ENCODE peak calls at places on chromosomes 12 and 14, in five cellular contexts. P is brain microvascular endothelial cell; Z is transverse colon; N is CD8-positive, alpha-beta T cell; Y is fibroblast of mammary gland. O is an unnamed sample.
A peak's percentile ranks its signal among the peaks of the same experiment; 100 is the strongest.

GRCh38 chr12:48788852-48789775 is at the start of gene ADCY6:
- DNase-seq in Y (peak; percentile 60), P (peak; percentile 57), Z (peak; percentile 84), N (no peak), O (peak; percentile 72)

GRCh38 chr14:35385042-35385839 is 19.3 kb downstream of the NFKBIA start:
- DNase-seq in P (peak; percentile 95), N (no peak), Z (peak; percentile 75), Y (peak; percentile 91), O (peak; percentile 56)

GRCh38 chr14:100530270-100531072 is 56.7 kb downstream of the BEGAIN start:
- DNase-seq in Y (no peak), Z (no peak), P (no peak), N (peak; percentile 40), O (no peak)

GRCh38 chr14:74792249-74793039 is 29.3 kb downstream of the YLPM1 start:
- DNase-seq in Z (no peak), P (no peak), N (no peak), Y (peak; percentile 15), O (no peak)

GRCh38 chr14:31457665-31458659 is 656 bp upstream of the DTD2 start:
- DNase-seq in Z (no peak), Y (no peak), N (no peak), P (peak; percentile 28), O (peak; percentile 13)

GRCh38 chr12:67666605-67667004 is 18.1 kb downstream of the DYRK2 start:
- DNase-seq in N (no peak), Z (no peak), Y (no peak), P (no peak), O (no peak)

GRCh38 chr12:127555071-127555470 is 711.9 kb upstream of the TMEM132C start:
- DNase-seq in Y (no peak), Z (no peak), N (no peak), P (no peak), O (no peak)

GRCh38 chr12:18749381-18749957 is 11.6 kb downstream of the CAPZA3 start:
- DNase-seq in Y (peak; percentile 25), Z (no peak), N (no peak), P (no peak), O (no peak)

GRCh38 chr12:66735275-66735674 is 56.4 kb upstream of the GRIP1 start:
- DNase-seq in Y (no peak), Z (no peak), N (no peak), P (no peak), O (no peak)

GRCh38 chr12:104930388-104931326 is 27.4 kb downstream of the SLC41A2 start:
- DNase-seq in N (no peak), Y (peak; percentile 75), Z (no peak), P (peak; percentile 73), O (peak; percentile 77)

GRCh38 chr14:78355109-78355508 is 184.9 kb downstream of the NRXN3 start:
- DNase-seq in Y (no peak), Z (no peak), P (no peak), N (no peak), O (no peak)

GRCh38 chr14:37090026-37090425 is 82.4 kb downstream of the SLC25A21 start:
- DNase-seq in Y (no peak), N (no peak), P (no peak), Z (no peak), O (no peak)

GRCh38 chr12:5524769-5525436 is 93.0 kb downstream of the NTF3 start:
- DNase-seq in Y (no peak), P (no peak), N (no peak), Z (no peak), O (no peak)

GRCh38 chr12:124847675-124848074 is 16.0 kb downstream of the SCARB1 start:
- DNase-seq in Z (no peak), P (no peak), N (no peak), Y (peak; percentile 49), O (no peak)

GRCh38 chr14:77053046-77053841 is 24.7 kb upstream of the IRF2BPL start:
- DNase-seq in N (peak; percentile 89), Y (no peak), Z (peak; percentile 73), P (no peak), O (peak; percentile 57)

GRCh38 chr12:95922231-95922630 is 20.2 kb downstream of the CCDC38 start:
- DNase-seq in Y (peak; percentile 83), Z (no peak), P (peak; percentile 59), N (no peak), O (peak; percentile 29)

GRCh38 chr12:1013618-1014489 is 22.8 kb downstream of the ERC1 start:
- DNase-seq in P (peak; percentile 81), N (no peak), Y (peak; percentile 90), Z (no peak), O (peak; percentile 95)

GRCh38 chr14:100645200-100645985 is 58.2 kb upstream of the BEGAIN start:
- DNase-seq in Z (peak; percentile 93), Y (peak; percentile 83), N (peak; percentile 91), P (peak; percentile 79), O (peak; percentile 90)

GRCh38 chr12:111276189-111276588 is 92.7 kb downstream of the PHETA1 start:
- DNase-seq in Z (no peak), N (no peak), P (peak; percentile 3), Y (peak; percentile 46), O (peak; percentile 12)

GRCh38 chr12:32501835-32502333 is 102.5 kb downstream of the FGD4 start:
- DNase-seq in N (no peak), Y (peak; percentile 80), Z (no peak), P (peak; percentile 58), O (peak; percentile 73)

GRCh38 chr12:7369274-7369729 is 65.4 kb downstream of the ACSM4 start:
- DNase-seq in N (no peak), P (peak; percentile 62), Y (peak; percentile 20), Z (no peak), O (peak; percentile 14)

GRCh38 chr12:43893670-43894069 is 57.8 kb downstream of the TMEM117 start:
- DNase-seq in Z (no peak), N (no peak), Y (peak; percentile 79), P (peak; percentile 20), O (peak; percentile 62)

GRCh38 chr12:108046633-108047032 is 82.5 kb upstream of the WSCD2 start:
- DNase-seq in Z (no peak), N (no peak), Y (no peak), P (no peak), O (no peak)

GRCh38 chr14:89618821-89619551 is 202.0 kb upstream of the FOXN3 start:
- DNase-seq in Z (peak; percentile 76), P (peak; percentile 41), Y (peak; percentile 58), N (peak; percentile 85), O (peak; percentile 68)

GRCh38 chr12:72365151-72365550 is 93.0 kb downstream of the TRHDE start:
- DNase-seq in Z (no peak), Y (no peak), P (no peak), N (no peak), O (no peak)

GRCh38 chr12:93135286-93136239 is 206.5 kb upstream of the EEA1 start:
- DNase-seq in P (no peak), N (no peak), Z (no peak), Y (peak; percentile 57), O (no peak)

GRCh38 chr14:24279301-24280186 is 8.1 kb upstream of the RABGGTA start:
- DNase-seq in Y (peak; percentile 6), Z (no peak), N (no peak), P (no peak), O (peak; percentile 89)

GRCh38 chr14:35725934-35726333 is 83.2 kb downstream of the RALGAPA1 start:
- DNase-seq in P (no peak), N (no peak), Y (no peak), Z (no peak), O (no peak)

GRCh38 chr12:52214421-52214802 is 18.6 kb upstream of the KRT7 start:
- DNase-seq in P (no peak), N (no peak), Y (no peak), Z (no peak), O (no peak)

GRCh38 chr12:101647711-101648110 is 49.7 kb upstream of the CHPT1 start:
- DNase-seq in P (no peak), Y (no peak), Z (no peak), N (no peak), O (no peak)

GRCh38 chr12:101637936-101638335 is 43.2 kb downstream of the MYBPC1 start:
- DNase-seq in Y (no peak), P (no peak), Z (no peak), N (no peak), O (peak; percentile 1)

GRCh38 chr12:101648195-101648594 is 49.2 kb upstream of the CHPT1 start:
- DNase-seq in Z (no peak), P (no peak), Y (no peak), N (no peak), O (no peak)

DNA sequence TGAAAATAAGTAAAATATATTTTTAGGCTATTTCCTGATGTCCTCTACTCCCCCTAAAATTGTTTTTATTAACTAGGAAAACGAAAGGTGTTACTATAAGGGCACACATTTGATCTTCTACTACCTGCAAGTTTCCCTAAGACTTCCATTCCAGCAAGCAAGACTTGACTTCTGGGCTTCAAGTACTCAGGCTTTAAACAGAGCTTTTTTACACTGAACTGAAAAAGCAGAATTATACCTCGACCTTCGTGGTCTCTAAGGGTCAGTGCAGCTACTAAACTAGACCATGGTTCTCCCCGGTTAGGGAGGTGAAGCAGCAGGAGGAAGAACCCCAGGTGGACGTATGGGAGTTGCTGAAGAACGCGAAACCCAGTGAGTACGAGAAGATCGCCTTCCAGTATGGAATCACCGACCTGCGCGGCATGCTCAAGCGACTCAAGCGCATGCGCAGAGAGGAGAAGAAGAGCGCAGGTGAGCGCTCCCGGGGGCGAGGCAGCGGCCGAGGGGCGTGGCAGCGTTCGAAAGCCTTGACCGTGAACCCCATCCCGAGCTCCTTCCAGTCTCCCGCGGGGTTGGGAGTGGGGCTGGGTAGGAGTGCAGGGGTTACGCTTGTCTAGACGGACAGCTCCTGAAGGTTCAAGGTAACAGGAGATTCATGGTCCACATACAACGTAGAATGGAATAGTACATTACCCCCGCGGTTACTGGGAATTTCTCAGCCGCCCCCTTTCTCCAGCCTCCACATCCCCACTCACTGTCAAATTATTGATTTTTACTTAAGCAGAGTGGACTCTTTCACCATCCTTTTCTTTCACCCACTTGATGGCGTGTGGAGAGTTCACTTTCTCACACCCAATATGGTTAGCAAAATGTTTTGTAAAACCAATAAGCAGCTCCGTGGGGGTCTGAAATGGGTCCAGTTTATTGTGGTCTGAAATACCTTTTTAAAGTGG is 47.6 kb downstream of the MYBPC1 start:
- DNase-seq in Z (peak; percentile 18), P (no peak), Y (no peak), N (no peak), O (peak; percentile 35)
- H3K4me3 ChIP-seq in Z (no peak overlapping the region), P (peak overlapping the region; percentile 21), Y (no peak overlapping the region), N (peak overlapping the region; percentile 7), O (peak overlapping the region; percentile 21)

GRCh38 chr12:81520064-81520945 is 238.8 kb downstream of the PPFIA2 start:
- DNase-seq in P (no peak), Y (peak; percentile 16), N (no peak), Z (no peak), O (no peak)
- H3K4me3 ChIP-seq in P (no peak overlapping the region), Y (no peak overlapping the region), N (no peak overlapping the region), Z (peak overlapping the region; percentile 3), O (no peak overlapping the region)

GRCh38 chr12:24198070-24198469 is 248.6 kb upstream of the SOX5 start:
- DNase-seq in Y (peak; percentile 12), N (no peak), P (peak; percentile 64), Z (no peak), O (no peak)
- H3K4me3 ChIP-seq in Y (no peak overlapping the region), N (no peak overlapping the region), P (no peak overlapping the region), Z (no peak overlapping the region), O (no peak overlapping the region)

GRCh38 chr14:99073401-99073800 is 198.6 kb downstream of the BCL11B start:
- DNase-seq in N (no peak), Y (no peak), Z (no peak), P (no peak), O (no peak)

GRCh38 chr14:99077844-99078236 is 194.2 kb downstream of the BCL11B start:
- DNase-seq in N (peak; percentile 42), Y (no peak), Z (no peak), P (no peak), O (no peak)

GRCh38 chr14:99075061-99075460 is 196.9 kb downstream of the BCL11B start:
- DNase-seq in P (no peak), N (peak; percentile 45), Y (no peak), Z (no peak), O (no peak)

GRCh38 chr14:99077076-99077843 is 194.7 kb downstream of the BCL11B start:
- DNase-seq in N (peak; percentile 21), P (no peak), Z (no peak), Y (no peak), O (peak; percentile 24)

GRCh38 chr14:99075771-99076370 is 196.1 kb downstream of the BCL11B start:
- DNase-seq in Y (no peak), N (peak; percentile 21), P (no peak), Z (no peak), O (peak; percentile 70)
- H3K4me3 ChIP-seq in Y (no peak overlapping the region), N (no peak overlapping the region), P (no peak overlapping the region), Z (no peak overlapping the region), O (no peak overlapping the region)

O was measured in epithelial cell of esophagus.